ENCODE peak calls at places on chromosome 21, in seven cellular contexts. One of them, this sample, is unnamed.

GRCh38 chr21:36330904-36331303 is 10.9 kb downstream of the MORC3 start:
- DNase-seq in progenitor cell of endocrine pancreas: no peak
- DNase-seq in uterus: no peak
- DNase-seq in spleen: no peak
- DNase-seq in B cell: peak
- DNase-seq in endothelial cell: peak
- DNase-seq in HFFc6: peak
- DNase-seq in this sample: peak

GRCh38 chr21:41242238-41242829 is 74.3 kb upstream of the FAM3B start:
- DNase-seq in progenitor cell of endocrine pancreas: no peak
- DNase-seq in uterus: no peak
- DNase-seq in spleen: no peak
- DNase-seq in B cell: no peak
- DNase-seq in endothelial cell: no peak
- DNase-seq in HFFc6: no peak
- DNase-seq in this sample: peak

GRCh38 chr21:33843216-33843615 is 72.4 kb downstream of the ATP5PO start:
- DNase-seq in progenitor cell of endocrine pancreas: no peak
- DNase-seq in uterus: peak
- DNase-seq in spleen: no peak
- DNase-seq in B cell: no peak
- DNase-seq in endothelial cell: no peak
- DNase-seq in HFFc6: no peak
- DNase-seq in this sample: no peak

GRCh38 chr21:34805157-34805556 is 136.4 kb downstream of the CLIC6 start:
- DNase-seq in progenitor cell of endocrine pancreas: no peak
- DNase-seq in uterus: no peak
- DNase-seq in spleen: no peak
- DNase-seq in B cell: no peak
- DNase-seq in endothelial cell: no peak
- DNase-seq in HFFc6: no peak
- DNase-seq in this sample: no peak

GRCh38 chr21:35274090-35274489 is 225.0 kb upstream of the RUNX1 start:
- DNase-seq in progenitor cell of endocrine pancreas: no peak
- DNase-seq in uterus: no peak
- DNase-seq in spleen: no peak
- DNase-seq in B cell: no peak
- DNase-seq in endothelial cell: no peak
- DNase-seq in HFFc6: no peak
- DNase-seq in this sample: no peak

GRCh38 chr21:33402011-33402979 is 918 bp upstream of the IFNGR2 start:
- DNase-seq in progenitor cell of endocrine pancreas: no peak
- DNase-seq in uterus: peak
- DNase-seq in spleen: peak
- DNase-seq in B cell: peak
- DNase-seq in endothelial cell: peak
- DNase-seq in HFFc6: peak
- DNase-seq in this sample: peak

GRCh38 chr21:37367301-37367757 is 756 bp downstream of the DYRK1A start:
- DNase-seq in progenitor cell of endocrine pancreas: no peak
- DNase-seq in uterus: no peak
- DNase-seq in spleen: peak
- DNase-seq in B cell: no peak
- DNase-seq in endothelial cell: no peak
- DNase-seq in HFFc6: no peak
- DNase-seq in this sample: peak

GRCh38 chr21:21067375-21067774 is 69.2 kb downstream of the NCAM2 start:
- DNase-seq in progenitor cell of endocrine pancreas: no peak
- DNase-seq in uterus: no peak
- DNase-seq in spleen: no peak
- DNase-seq in B cell: no peak
- DNase-seq in endothelial cell: no peak
- DNase-seq in HFFc6: no peak
- DNase-seq in this sample: no peak

GRCh38 chr21:17560377-17560776 is 47.5 kb downstream of the CXADR start:
- DNase-seq in progenitor cell of endocrine pancreas: no peak
- DNase-seq in uterus: no peak
- DNase-seq in spleen: no peak
- DNase-seq in B cell: no peak
- DNase-seq in endothelial cell: no peak
- DNase-seq in HFFc6: no peak
- DNase-seq in this sample: no peak

GRCh38 chr21:17554120-17554519 is 41.3 kb downstream of the CXADR start:
- DNase-seq in progenitor cell of endocrine pancreas: no peak
- DNase-seq in uterus: no peak
- DNase-seq in spleen: no peak
- DNase-seq in B cell: no peak
- DNase-seq in endothelial cell: no peak
- DNase-seq in HFFc6: no peak
- DNase-seq in this sample: no peak

GRCh38 chr21:17550671-17551308 is 37.9 kb downstream of the CXADR start:
- DNase-seq in progenitor cell of endocrine pancreas: no peak
- DNase-seq in uterus: no peak
- DNase-seq in spleen: no peak
- DNase-seq in B cell: no peak
- DNase-seq in endothelial cell: no peak
- DNase-seq in HFFc6: no peak
- DNase-seq in this sample: no peak

GRCh38 chr21:17552410-17552809 is 39.6 kb downstream of the CXADR start:
- DNase-seq in progenitor cell of endocrine pancreas: no peak
- DNase-seq in uterus: no peak
- DNase-seq in spleen: no peak
- DNase-seq in B cell: no peak
- DNase-seq in endothelial cell: no peak
- DNase-seq in HFFc6: no peak
- DNase-seq in this sample: no peak

GRCh38 chr21:17554619-17555472 is 42.0 kb downstream of the CXADR start:
- DNase-seq in progenitor cell of endocrine pancreas: no peak
- DNase-seq in uterus: no peak
- DNase-seq in spleen: no peak
- DNase-seq in B cell: no peak
- DNase-seq in endothelial cell: peak
- DNase-seq in HFFc6: no peak
- DNase-seq in this sample: no peak
- TF ChIP-seq CTCF in progenitor cell of endocrine pancreas: peak
- TF ChIP-seq CTCF in uterus: peak
- TF ChIP-seq CTCF in spleen: no peak
- TF ChIP-seq CTCF in B cell: no peak
- TF ChIP-seq CTCF in endothelial cell: peak
- TF ChIP-seq CTCF in HFFc6: peak
- TF ChIP-seq CTCF in this sample: peak

GRCh38 chr21:42747267-42747701 is 93.9 kb downstream of the PDE9A start:
- DNase-seq in progenitor cell of endocrine pancreas: no peak
- DNase-seq in uterus: no peak
- DNase-seq in spleen: peak
- DNase-seq in B cell: no peak
- DNase-seq in endothelial cell: no peak
- DNase-seq in HFFc6: no peak
- DNase-seq in this sample: no peak
- TF ChIP-seq CTCF in progenitor cell of endocrine pancreas: no peak
- TF ChIP-seq CTCF in uterus: no peak
- TF ChIP-seq CTCF in spleen: no peak
- TF ChIP-seq CTCF in B cell: no peak
- TF ChIP-seq CTCF in endothelial cell: no peak
- TF ChIP-seq CTCF in HFFc6: no peak
- TF ChIP-seq CTCF in this sample: no peak

GRCh38 chr21:28196981-28197380 is 795.7 kb downstream of the LTN1 start:
- DNase-seq in progenitor cell of endocrine pancreas: no peak
- DNase-seq in uterus: no peak
- DNase-seq in spleen: no peak
- DNase-seq in B cell: no peak
- DNase-seq in endothelial cell: no peak
- DNase-seq in HFFc6: no peak
- DNase-seq in this sample: no peak

DNA sequence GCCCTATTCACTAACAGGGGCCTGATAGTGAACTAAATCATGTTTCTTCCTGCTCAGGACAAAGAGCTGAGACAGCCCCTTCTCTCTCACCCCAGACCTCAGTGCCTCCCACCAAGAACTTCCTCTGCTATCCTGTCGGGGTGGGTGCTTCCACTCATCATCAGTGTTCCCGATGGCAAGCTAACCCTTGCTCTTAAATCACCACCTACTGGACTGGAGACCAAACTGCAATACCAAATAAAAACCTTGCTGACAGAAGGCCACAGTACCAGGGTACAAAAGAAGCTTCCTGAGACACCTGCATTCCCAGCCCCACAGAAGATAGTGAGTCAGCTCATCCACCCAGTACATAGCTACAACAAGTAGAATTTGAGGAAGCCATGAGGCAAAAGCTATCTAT is 799.5 kb downstream of the LTN1 start:
- DNase-seq in progenitor cell of endocrine pancreas: no peak
- DNase-seq in uterus: no peak
- DNase-seq in spleen: no peak
- DNase-seq in B cell: no peak
- DNase-seq in endothelial cell: no peak
- DNase-seq in HFFc6: no peak
- DNase-seq in this sample: no peak
- TF ChIP-seq CTCF in progenitor cell of endocrine pancreas: no peak
- TF ChIP-seq CTCF in uterus: no peak
- TF ChIP-seq CTCF in spleen: no peak
- TF ChIP-seq CTCF in B cell: no peak
- TF ChIP-seq CTCF in endothelial cell: no peak
- TF ChIP-seq CTCF in HFFc6: peak
- TF ChIP-seq CTCF in this sample: no peak

DNA sequence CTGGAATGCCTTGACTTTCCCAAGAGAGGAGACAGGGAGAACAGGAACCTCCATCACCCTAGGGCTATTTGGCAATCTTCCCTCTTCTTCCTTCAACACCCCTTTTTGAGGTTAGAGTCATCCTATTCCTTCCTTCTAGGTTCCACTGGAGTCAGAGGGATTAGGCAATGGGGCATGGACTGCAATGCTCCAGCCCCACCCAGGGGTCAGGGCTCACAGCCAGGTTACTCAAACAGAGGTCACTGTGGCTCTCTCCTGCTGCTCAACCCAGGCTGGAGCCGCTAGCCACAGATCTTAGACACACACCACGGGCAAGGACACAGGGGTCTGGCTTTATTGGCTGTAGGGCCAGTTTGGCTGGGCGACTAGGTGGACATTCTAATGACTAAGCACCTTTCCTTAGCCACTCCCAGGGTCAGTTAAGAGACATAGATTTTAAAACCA is 145.5 kb upstream of the NRIP1 start:
- DNase-seq in progenitor cell of endocrine pancreas: no peak
- DNase-seq in uterus: no peak
- DNase-seq in spleen: peak
- DNase-seq in B cell: no peak
- DNase-seq in endothelial cell: no peak
- DNase-seq in HFFc6: no peak
- DNase-seq in this sample: peak
- TF ChIP-seq CTCF in progenitor cell of endocrine pancreas: no peak
- TF ChIP-seq CTCF in uterus: no peak
- TF ChIP-seq CTCF in spleen: no peak
- TF ChIP-seq CTCF in B cell: no peak
- TF ChIP-seq CTCF in endothelial cell: no peak
- TF ChIP-seq CTCF in HFFc6: no peak
- TF ChIP-seq CTCF in this sample: no peak

GRCh38 chr21:46210378-46211136 is 18.0 kb downstream of the LSS start:
- DNase-seq in progenitor cell of endocrine pancreas: no peak
- DNase-seq in uterus: no peak
- DNase-seq in spleen: peak
- DNase-seq in B cell: no peak
- DNase-seq in endothelial cell: no peak
- DNase-seq in HFFc6: no peak
- DNase-seq in this sample: no peak
- TF ChIP-seq CTCF in progenitor cell of endocrine pancreas: peak
- TF ChIP-seq CTCF in uterus: no peak
- TF ChIP-seq CTCF in spleen: no peak
- TF ChIP-seq CTCF in B cell: no peak
- TF ChIP-seq CTCF in endothelial cell: no peak
- TF ChIP-seq CTCF in HFFc6: peak
- TF ChIP-seq CTCF in this sample: no peak

DNA sequence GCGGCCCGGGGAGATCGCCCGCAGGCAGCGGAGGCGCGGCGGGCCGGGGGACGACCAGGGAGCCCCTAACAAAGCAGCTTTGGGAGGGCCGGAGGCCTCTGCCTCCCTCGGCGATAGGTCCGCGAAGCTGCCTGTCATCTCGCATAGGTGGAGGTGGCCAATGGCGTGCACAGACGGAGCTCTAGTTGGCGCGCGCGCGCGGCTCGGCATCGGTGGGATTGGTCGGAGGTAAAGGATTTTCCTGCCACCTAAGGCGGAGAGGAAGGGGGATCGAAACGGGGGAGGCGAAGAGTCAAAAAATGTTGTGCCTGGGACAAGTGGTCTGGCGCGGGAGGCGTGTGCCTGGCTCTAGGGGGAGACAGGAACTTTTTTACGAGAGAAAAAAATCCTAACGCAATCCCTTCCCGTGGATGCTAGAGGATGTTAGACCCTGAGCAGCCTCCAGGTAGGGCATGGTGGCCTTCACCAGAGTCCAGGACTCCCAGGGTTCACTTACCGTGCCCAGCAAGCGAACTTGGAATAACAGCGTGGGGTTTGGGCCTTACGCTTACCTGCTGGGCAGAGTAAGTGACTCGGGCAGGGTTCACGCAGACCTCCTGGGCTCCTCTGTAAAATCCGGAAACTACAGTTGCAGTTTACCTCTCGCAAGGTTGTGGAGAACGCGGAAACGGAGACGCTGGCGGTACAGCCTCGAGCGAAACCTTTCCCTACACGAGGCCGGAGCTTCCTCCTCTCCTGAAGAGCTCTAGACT is 99.9 kb upstream of the SOD1 start:
- DNase-seq in progenitor cell of endocrine pancreas: peak
- DNase-seq in uterus: peak
- DNase-seq in spleen: peak
- DNase-seq in B cell: peak
- DNase-seq in endothelial cell: peak
- DNase-seq in HFFc6: no peak
- DNase-seq in this sample: peak
- TF ChIP-seq CTCF in progenitor cell of endocrine pancreas: no peak
- TF ChIP-seq CTCF in uterus: no peak
- TF ChIP-seq CTCF in spleen: no peak
- TF ChIP-seq CTCF in B cell: no peak
- TF ChIP-seq CTCF in endothelial cell: no peak
- TF ChIP-seq CTCF in HFFc6: no peak
- TF ChIP-seq CTCF in this sample: no peak

DNA sequence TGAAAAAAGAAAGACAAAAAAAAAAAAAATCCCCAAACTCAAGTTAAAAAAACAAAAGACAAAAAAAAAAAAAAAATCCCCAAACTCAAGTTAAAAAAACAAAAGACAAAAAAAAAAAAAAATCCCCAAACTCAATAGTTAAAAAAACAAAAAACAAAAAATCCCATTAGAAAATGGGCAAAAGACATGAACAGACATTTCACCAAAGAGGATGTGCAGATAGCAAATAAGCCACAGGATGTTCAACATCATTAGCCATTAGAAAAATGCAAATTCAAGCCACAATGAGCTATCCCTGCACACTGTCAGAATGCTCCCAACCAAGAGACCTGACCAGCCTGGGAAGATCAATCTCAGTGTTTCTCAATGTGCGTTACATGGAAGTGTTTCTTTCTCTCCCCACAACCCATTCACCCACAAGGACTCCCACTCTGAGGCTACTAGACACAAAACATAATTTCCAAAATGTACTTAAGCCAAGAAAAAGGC is 33.9 kb downstream of the MRAP start:
- DNase-seq in progenitor cell of endocrine pancreas: no peak
- DNase-seq in uterus: no peak
- DNase-seq in spleen: no peak
- DNase-seq in B cell: no peak
- DNase-seq in endothelial cell: no peak
- DNase-seq in HFFc6: no peak
- DNase-seq in this sample: no peak
- TF ChIP-seq CTCF in progenitor cell of endocrine pancreas: no peak
- TF ChIP-seq CTCF in uterus: no peak
- TF ChIP-seq CTCF in spleen: no peak
- TF ChIP-seq CTCF in B cell: no peak
- TF ChIP-seq CTCF in endothelial cell: no peak
- TF ChIP-seq CTCF in HFFc6: no peak
- TF ChIP-seq CTCF in this sample: no peak

This sample was measured in cardiac muscle cell.